ENCODE peak calls at places on chromosomes 5 and 9, in eight cellular contexts. W, N, B, R, V, T, U and Y are unnamed samples.

GRCh38 chr9:114016629-114017423 is 61.3 kb downstream of the AMBP start:
- DNase-seq in W (peak; percentile 10), N (no peak), B (peak; percentile 12), R (no peak), V (peak; percentile 2), T (no peak), U (peak; percentile 6), Y (no peak)

GRCh38 chr5:171494452-171495121 is 75.1 kb downstream of the FGF18 start:
- DNase-seq in W (no peak), N (peak; percentile 76), B (peak; percentile 70), R (no peak), V (peak; percentile 72), T (peak; percentile 59), U (peak; percentile 80), Y (peak; percentile 25)

GRCh38 chr5:39775058-39775457 is 350.3 kb upstream of the DAB2 start:
- DNase-seq in W (no peak), N (no peak), B (no peak), R (no peak), V (no peak), T (peak; percentile 57), U (no peak), Y (no peak)

GRCh38 chr9:136808075-136808780 is 480 bp downstream of the RABL6 start:
- DNase-seq in W (peak; percentile 50), N (peak; percentile 70), B (no peak), R (no peak), V (no peak), T (no peak), U (peak; percentile 56), Y (peak; percentile 35)

GRCh38 chr5:132872788-132873118 is 715 bp upstream of the LEAP2 start:
- DNase-seq in W (no peak), N (no peak), B (no peak), R (no peak), V (no peak), T (no peak), U (no peak), Y (no peak)

GRCh38 chr5:114678778-114679177 is 316.9 kb downstream of the KCNN2 start:
- DNase-seq in W (no peak), N (no peak), B (no peak), R (no peak), V (no peak), T (no peak), U (no peak), Y (no peak)

GRCh38 chr5:147098233-147098790 is 136.5 kb upstream of the STK32A start:
- DNase-seq in W (no peak), N (no peak), B (peak; percentile 18), R (no peak), V (peak; percentile 31), T (peak; percentile 34), U (peak; percentile 62), Y (peak; percentile 54)

GRCh38 chr9:130663258-130664171 is 879 bp upstream of the PRDM12 start:
- DNase-seq in W (no peak), N (no peak), B (no peak), R (no peak), V (no peak), T (no peak), U (no peak), Y (no peak)

GRCh38 chr5:102654559-102655354 is 100.3 kb upstream of the PAM start:
- DNase-seq in W (no peak), N (no peak), B (no peak), R (no peak), V (no peak), T (no peak), U (no peak), Y (no peak)

GRCh38 chr5:168756517-168757391 is 177.6 kb upstream of the PANK3 start:
- DNase-seq in W (no peak), N (no peak), B (no peak), R (no peak), V (no peak), T (no peak), U (no peak), Y (no peak)

GRCh38 chr9:89805726-89806125 is 200.9 kb downstream of the GADD45G start:
- DNase-seq in W (peak; percentile 13), N (no peak), B (no peak), R (no peak), V (no peak), T (no peak), U (no peak), Y (no peak)

GRCh38 chr5:112648264-112648663 is 89.4 kb upstream of the APC start:
- DNase-seq in W (no peak), N (no peak), B (no peak), R (no peak), V (no peak), T (no peak), U (no peak), Y (no peak)

GRCh38 chr5:58787982-58788381 is 205.1 kb downstream of the RAB3C start:
- DNase-seq in W (no peak), N (no peak), B (no peak), R (no peak), V (no peak), T (no peak), U (no peak), Y (no peak)

GRCh38 chr9:108521063-108521462 is 334.7 kb downstream of the ACTL7B start:
- DNase-seq in W (no peak), N (no peak), B (no peak), R (no peak), V (no peak), T (peak; percentile 72), U (no peak), Y (no peak)

GRCh38 chr9:135926402-135927194 is 19.3 kb upstream of the CAMSAP1 start:
- DNase-seq in W (no peak), N (no peak), B (no peak), R (no peak), V (no peak), T (peak; percentile 61), U (no peak), Y (no peak)

GRCh38 chr9:96361668-96362067 is 21.8 kb downstream of the SLC35D2 start:
- DNase-seq in W (no peak), N (no peak), B (no peak), R (no peak), V (no peak), T (no peak), U (no peak), Y (no peak)
- H3K27ac ChIP-seq in W (no peak overlapping the region), N (no peak overlapping the region), B (no peak overlapping the region), R (no peak overlapping the region), V (no peak overlapping the region), T (no peak overlapping the region), U (no peak overlapping the region), Y (no peak overlapping the region)

GRCh38 chr9:92807757-92808725 is 43.4 kb upstream of the BICD2 start:
- DNase-seq in W (peak; percentile 21), N (peak; percentile 26), B (no peak), R (no peak), V (no peak), T (no peak), U (no peak), Y (no peak)

GRCh38 chr9:92807031-92807756 is 42.6 kb upstream of the BICD2 start:
- DNase-seq in W (no peak), N (no peak), B (no peak), R (no peak), V (no peak), T (no peak), U (no peak), Y (no peak)

GRCh38 chr9:92808726-92809451 is 44.3 kb upstream of the BICD2 start:
- DNase-seq in W (peak; percentile 50), N (peak; percentile 78), B (peak; percentile 62), R (no peak), V (peak; percentile 36), T (peak; percentile 73), U (peak; percentile 78), Y (peak; percentile 63)

DNA sequence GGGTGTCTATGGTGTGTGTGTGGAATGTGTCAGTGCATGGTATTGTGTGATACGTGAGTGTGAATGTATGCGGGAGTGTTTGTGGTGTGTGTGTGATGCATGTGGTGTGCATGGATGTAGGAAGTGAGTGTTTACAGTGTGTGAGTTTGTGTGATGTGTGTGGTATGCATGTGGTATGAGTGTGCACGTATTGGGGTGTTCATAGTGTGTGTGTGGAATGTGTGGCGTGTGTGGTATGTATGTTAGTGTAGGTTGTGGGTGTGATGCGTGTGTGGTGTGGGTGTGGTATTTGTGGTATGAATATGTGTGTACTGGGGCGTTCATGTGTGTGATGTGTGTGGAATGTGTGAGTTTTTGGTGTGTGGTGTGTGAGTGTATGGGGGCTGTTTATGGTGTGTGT is 40.1 kb upstream of the BICD2 start:
- DNase-seq in W (no peak), N (no peak), B (no peak), R (no peak), V (no peak), T (no peak), U (no peak), Y (no peak)
- TF ChIP-seq POLR2A in W (no peak), N (no peak), B (no peak), R (no peak), V (no peak), T (no peak), U (no peak), Y (no peak)

DNA sequence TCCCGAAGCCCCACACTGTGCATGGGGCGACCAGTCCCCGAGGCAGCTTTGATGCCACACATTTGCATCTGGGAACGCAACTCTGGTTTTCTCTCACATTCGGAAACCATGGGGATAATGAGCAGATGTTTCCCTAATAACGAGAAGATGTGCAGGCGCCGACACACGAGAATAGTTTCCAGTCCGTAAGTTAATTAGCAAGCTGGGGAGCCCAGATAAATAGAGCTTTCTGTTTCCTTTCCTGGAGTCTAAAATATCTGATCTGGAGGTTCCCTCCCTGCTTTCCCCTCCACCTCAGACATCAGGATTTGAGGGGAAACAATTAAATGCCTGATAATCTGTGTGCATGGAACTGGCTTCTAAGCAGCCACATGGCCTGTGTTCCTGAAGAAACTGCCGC is 62.7 kb downstream of the PDZD2 start:
- DNase-seq in W (no peak), N (no peak), B (no peak), R (no peak), V (no peak), T (no peak), U (no peak), Y (no peak)
- H3K9me3 ChIP-seq in W (no peaks in the 10 kb centered on the region), N (no peaks in the 10 kb centered on the region), B (no peaks in the 10 kb centered on the region), R (no peaks in the 10 kb centered on the region), V (no peaks in the 10 kb centered on the region), T (no peaks in the 10 kb centered on the region), U (no peaks in the 10 kb centered on the region), Y (no peaks in the 10 kb centered on the region)

GRCh38 chr9:83219924-83220438 is 157.0 kb upstream of the RASEF start:
- DNase-seq in W (no peak), N (no peak), B (no peak), R (no peak), V (no peak), T (no peak), U (no peak), Y (peak; percentile 48)
- H3K27ac ChIP-seq in W (peak overlapping the region; percentile 39), N (peak overlapping the region; percentile 6), B (peak overlapping the region; percentile 50), R (peak overlapping the region; percentile 64), V (peak overlapping the region; percentile 80), T (no peak overlapping the region), U (peak overlapping the region; percentile 21), Y (peak overlapping the region; percentile 83)